ENCODE peak calls at places on chromosomes 13 and 19, in four cellular contexts. I, F, W and V are unnamed samples.

GRCh38 chr13:21610687-21611086 is 6.7 kb upstream of the MICU2 start:
- DNase-seq in I (no peak), F (no peak), W (no peak), V (no peak)

GRCh38 chr13:106416645-106417044 is 118.8 kb downstream of the EFNB2 start:
- DNase-seq in I (no peak), F (no peak), W (no peak), V (no peak)

GRCh38 chr13:79918620-79919019 is 422.3 kb downstream of the SPRY2 start:
- DNase-seq in I (no peak), F (no peak), W (no peak), V (peak; percentile 53)

GRCh38 chr13:96223231-96223630 is 133.3 kb downstream of the HS6ST3 start:
- DNase-seq in I (no peak), F (no peak), W (no peak), V (no peak)

GRCh38 chr19:22545751-22546150 is 88.4 kb upstream of the ZNF492 start:
- DNase-seq in I (no peak), F (no peak), W (no peak), V (no peak)

GRCh38 chr13:40275636-40276035 is 390.8 kb downstream of the FOXO1 start:
- DNase-seq in I (no peak), F (no peak), W (peak; percentile 26), V (no peak)

GRCh38 chr13:105814219-105814901 is 721.1 kb downstream of the EFNB2 start:
- DNase-seq in I (no peak), F (no peak), W (peak; percentile 70), V (no peak)

GRCh38 chr19:33447336-33448158 is 74.0 kb downstream of the CEBPG start:
- DNase-seq in I (no peak), F (no peak), W (no peak), V (no peak)

GRCh38 chr19:50906217-50906616 is 5.0 kb downstream of the KLK4 start:
- DNase-seq in I (no peak), F (peak; percentile 46), W (no peak), V (peak; percentile 8)

GRCh38 chr19:17973759-17974158 is 6.9 kb downstream of the KCNN1 start:
- DNase-seq in I (no peak), F (no peak), W (no peak), V (no peak)

GRCh38 chr13:51534075-51534817 is 50.0 kb upstream of the WDFY2 start:
- DNase-seq in I (peak; percentile 43), F (no peak), W (no peak), V (no peak)

GRCh38 chr19:41957838-41958366 is 1.2 kb downstream of the RABAC1 start:
- DNase-seq in I (peak; percentile 25), F (peak; percentile 54), W (peak; percentile 92), V (peak; percentile 86)